ENCODE peak calls at places on chromosome 13, in four cellular contexts. S, P, X and Y are unnamed samples.
A peak's percentile ranks its signal among the peaks of the same experiment; 100 is the strongest.

GRCh38 chr13:67278230-67278629 is 48.1 kb upstream of the PCDH9 start:
- DNase-seq in X (no peak), S (no peak), P (peak; percentile 85), Y (no peak)

GRCh38 chr13:95298971-95299627 is 2.2 kb downstream of the ABCC4 start:
- DNase-seq in S (no peak), X (no peak), P (peak; percentile 94), Y (peak; percentile 41)

GRCh38 chr13:29523199-29523931 is 72.1 kb downstream of the SLC7A1 start:
- DNase-seq in X (no peak), S (no peak), P (no peak), Y (no peak)

GRCh38 chr13:19172007-19172646 is 9.5 kb downstream of the TUBA3C start:
- DNase-seq in X (no peak), P (no peak), S (no peak), Y (no peak)

GRCh38 chr13:75864718-75865117 is 228.6 kb downstream of the LMO7 start:
- DNase-seq in S (no peak), P (peak; percentile 93), X (no peak), Y (no peak)

GRCh38 chr13:46168341-46168740 is 13.6 kb downstream of the LCP1 start:
- DNase-seq in X (no peak), S (no peak), P (no peak), Y (no peak)

GRCh38 chr13:81929988-81930387 is 1589.1 kb upstream of the SPRY2 start:
- DNase-seq in S (peak; percentile 25), X (no peak), P (no peak), Y (peak; percentile 88)

GRCh38 chr13:29782798-29783197 is 67.6 kb downstream of the UBL3 start:
- DNase-seq in X (no peak), P (no peak), S (no peak), Y (no peak)

GRCh38 chr13:28531195-28531955 is 36.4 kb upstream of the FLT1 start:
- DNase-seq in S (no peak), X (peak; percentile 81), P (peak; percentile 30), Y (peak; percentile 77)

GRCh38 chr13:63209330-63210017 is 1793.8 kb upstream of the PCDH20 start:
- DNase-seq in X (no peak), S (no peak), P (peak; percentile 65), Y (no peak)
- H4K5ac ChIP-seq in X (no peak overlapping the region), S (no peak overlapping the region), P (no peak overlapping the region), Y (no peak overlapping the region)

DNA sequence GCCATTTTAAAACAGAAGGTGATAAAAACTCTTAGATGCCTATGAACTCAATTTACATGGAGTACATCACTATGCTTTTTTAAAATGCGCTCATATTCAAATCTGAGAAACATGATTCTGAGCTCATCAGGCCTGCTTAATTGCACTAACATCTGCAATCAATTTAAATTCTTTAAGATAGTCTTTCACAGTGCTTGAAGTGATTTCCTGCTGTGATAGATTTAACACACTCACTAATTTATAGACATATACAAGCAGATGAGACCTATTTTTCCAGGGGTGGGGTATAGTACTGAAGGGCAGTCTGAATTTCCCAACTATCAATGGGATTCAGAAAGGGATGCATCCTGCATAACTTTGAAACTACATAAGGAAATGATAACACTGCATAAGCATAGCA is 82.9 kb downstream of the DIAPH3 start:
- DNase-seq in S (no peak), P (no peak), X (no peak), Y (no peak)
- H3K56ac ChIP-seq in S (no peak overlapping the region), P (no peak overlapping the region), X (no peak overlapping the region), Y (no peak overlapping the region)

GRCh38 chr13:44237276-44237767 is 136.3 kb upstream of the SERP2 start:
- DNase-seq in X (no peak), S (no peak), P (peak; percentile 98), Y (no peak)

GRCh38 chr13:44231786-44232516 is 141.7 kb upstream of the SERP2 start:
- DNase-seq in X (peak; percentile 62), P (peak; percentile 96), S (peak; percentile 89), Y (peak; percentile 97)

GRCh38 chr13:44236370-44236769 is 137.3 kb upstream of the SERP2 start:
- DNase-seq in S (no peak), X (no peak), P (peak; percentile 58), Y (no peak)

GRCh38 chr13:44232729-44233128 is 140.9 kb upstream of the SERP2 start:
- DNase-seq in S (no peak), P (no peak), X (no peak), Y (no peak)

GRCh38 chr13:44234566-44234965 is 139.1 kb upstream of the SERP2 start:
- DNase-seq in P (peak; percentile 37), X (no peak), S (no peak), Y (no peak)
- H4K5ac ChIP-seq in P (no peak overlapping the region), X (no peak overlapping the region), S (no peak overlapping the region), Y (no peak overlapping the region)

GRCh38 chr13:39186205-39186880 is 148.1 kb downstream of the NHLRC3 start:
- DNase-seq in P (no peak), S (no peak), X (no peak), Y (no peak)
- H3K56ac ChIP-seq in P (no peak overlapping the region), S (no peak overlapping the region), X (no peak overlapping the region), Y (no peak overlapping the region)

GRCh38 chr13:38498271-38498670 is 148.6 kb downstream of the UFM1 start:
- DNase-seq in P (no peak), X (no peak), S (no peak), Y (no peak)

GRCh38 chr13:38494445-38494844 is 144.8 kb downstream of the UFM1 start:
- DNase-seq in X (no peak), S (no peak), P (no peak), Y (peak; percentile 13)

DNA sequence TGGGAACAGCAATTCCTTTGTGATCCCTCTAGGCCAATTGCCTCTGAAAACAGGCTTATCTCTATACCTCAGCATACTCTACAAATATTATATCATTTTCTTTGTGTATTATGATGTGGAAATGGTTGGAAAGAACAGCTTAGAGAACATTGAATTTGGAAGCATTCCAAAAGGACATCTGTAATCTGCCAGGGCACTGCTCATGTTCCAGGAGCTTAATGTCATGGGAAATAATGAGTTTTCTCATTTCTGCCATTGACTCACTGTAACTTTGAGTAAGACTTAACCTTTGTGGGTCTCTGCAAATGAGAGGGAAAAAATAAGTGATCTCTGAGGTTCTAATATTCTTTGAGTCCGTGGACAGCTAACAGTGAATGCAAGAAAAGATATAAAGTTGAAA is 147.3 kb downstream of the UFM1 start:
- DNase-seq in X (no peak), P (no peak), S (no peak), Y (no peak)
- H4K5ac ChIP-seq in X (no peak overlapping the region), P (no peak overlapping the region), S (no peak overlapping the region), Y (no peak overlapping the region)

GRCh38 chr13:110010433-110011135 is 224.2 kb upstream of the IRS2 start:
- DNase-seq in P (peak; percentile 63), S (no peak), X (no peak), Y (no peak)

GRCh38 chr13:110008816-110009215 is 222.4 kb upstream of the IRS2 start:
- DNase-seq in P (no peak), S (no peak), X (no peak), Y (no peak)

GRCh38 chr13:110015253-110015652 is 228.9 kb upstream of the IRS2 start:
- DNase-seq in S (no peak), P (peak; percentile 43), X (no peak), Y (no peak)

GRCh38 chr13:110014719-110015118 is 228.3 kb upstream of the IRS2 start:
- DNase-seq in S (no peak), P (no peak), X (no peak), Y (no peak)

DNA sequence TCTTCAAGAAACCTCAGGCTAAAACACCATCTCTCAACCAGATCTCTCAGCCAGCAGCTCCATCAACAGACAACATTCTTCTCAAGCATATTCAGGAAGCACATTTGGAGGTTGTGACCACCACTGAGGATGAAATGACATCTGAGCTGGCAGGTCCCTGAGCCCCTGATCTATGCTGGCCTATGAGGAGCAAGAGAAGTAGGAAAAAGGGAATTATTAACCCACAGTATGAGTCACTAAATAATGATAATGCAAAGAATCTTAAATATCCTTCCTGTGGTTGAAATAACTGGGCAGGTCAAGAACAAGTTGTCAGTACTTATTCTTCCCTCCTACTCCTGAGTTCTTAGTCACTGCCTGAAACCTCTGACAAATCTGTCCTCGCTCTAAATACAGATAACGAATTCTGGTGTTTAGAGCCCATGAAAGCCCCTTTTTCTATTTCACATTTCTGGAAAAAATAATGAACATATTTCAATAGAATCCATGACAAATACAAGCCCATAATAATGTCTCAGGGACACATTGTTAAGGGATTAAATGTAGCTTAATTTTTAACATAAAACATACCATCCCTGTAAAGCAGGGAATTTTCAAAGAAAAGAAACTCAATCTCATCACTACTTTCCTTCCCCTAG is 225.8 kb upstream of the IRS2 start:
- DNase-seq in P (peak; percentile 97), X (no peak), S (no peak), Y (no peak)
- H3K56ac ChIP-seq in P (peak overlapping the region; percentile 94), X (no peak overlapping the region), S (no peak overlapping the region), Y (no peak overlapping the region)

GRCh38 chr13:77475345-77476084 is 60.0 kb upstream of the SCEL start:
- DNase-seq in X (no peak), P (no peak), S (no peak), Y (no peak)
- H4K5ac ChIP-seq in X (no peak overlapping the region), P (no peak overlapping the region), S (no peak overlapping the region), Y (no peak overlapping the region)

GRCh38 chr13:101149735-101150380 is 266.4 kb downstream of the NALCN start:
- DNase-seq in P (peak; percentile 66), X (no peak), S (peak; percentile 41), Y (peak; percentile 80)
- H3K56ac ChIP-seq in P (no peak overlapping the region), X (no peak overlapping the region), S (no peak overlapping the region), Y (no peak overlapping the region)

GRCh38 chr13:42798118-42798517 is 16.7 kb downstream of the FAM216B start:
- DNase-seq in S (no peak), P (no peak), X (no peak), Y (no peak)
- H4K5ac ChIP-seq in S (no peak overlapping the region), P (no peak overlapping the region), X (no peak overlapping the region), Y (no peak overlapping the region)